ENCODE peak calls at places on chromosomes 6 and 20, in eight cellular contexts. A, B, F, O, Q, I, X and R are unnamed samples.

GRCh38 chr20:45341939-45342862 is 6.0 kb downstream of the SDC4 start:
- DNase-seq in A (peak; percentile 90), B (peak; percentile 68), F (no peak), O (peak; percentile 42), Q (peak; percentile 94), I (no peak), X (peak; percentile 51), R (peak; percentile 88)

GRCh38 chr6:33914519-33915120 is 110.8 kb upstream of the MLN start:
- DNase-seq in A (no peak), B (peak; percentile 53), F (no peak), O (no peak), Q (no peak), I (no peak), X (no peak), R (no peak)

GRCh38 chr6:17220511-17220910 is 60.6 kb upstream of the RBM24 start:
- DNase-seq in A (no peak), B (no peak), F (no peak), O (no peak), Q (no peak), I (no peak), X (no peak), R (no peak)

GRCh38 chr6:159062564-159062945 is 17.8 kb upstream of the TAGAP start:
- DNase-seq in A (no peak), B (no peak), F (no peak), O (no peak), Q (no peak), I (no peak), X (no peak), R (no peak)

GRCh38 chr6:121274896-121275295 is 59.4 kb downstream of the TBC1D32 start:
- DNase-seq in A (no peak), B (no peak), F (no peak), O (no peak), Q (no peak), I (no peak), X (no peak), R (no peak)

GRCh38 chr20:35564905-35565304 is 23.0 kb downstream of the ERGIC3 start:
- DNase-seq in A (no peak), B (no peak), F (no peak), O (no peak), Q (no peak), I (no peak), X (no peak), R (no peak)

GRCh38 chr6:140071601-140072062 is 697.2 kb upstream of the CITED2 start:
- DNase-seq in A (no peak), B (no peak), F (no peak), O (no peak), Q (no peak), I (no peak), X (peak; percentile 96), R (peak; percentile 21)

GRCh38 chr6:152863618-152864326 is 113.2 kb downstream of the VIP start:
- DNase-seq in A (peak; percentile 83), B (no peak), F (peak; percentile 56), O (peak; percentile 27), Q (no peak), I (peak; percentile 71), X (peak; percentile 65), R (peak; percentile 37)

GRCh38 chr6:3176562-3177355 is 19.4 kb upstream of the TUBB2A start:
- DNase-seq in A (no peak), B (no peak), F (peak; percentile 78), O (no peak), Q (no peak), I (no peak), X (peak; percentile 85), R (peak; percentile 85)

GRCh38 chr6:121635355-121635754 is 199.9 kb downstream of the GJA1 start:
- DNase-seq in A (no peak), B (no peak), F (no peak), O (no peak), Q (no peak), I (no peak), X (no peak), R (no peak)

GRCh38 chr20:10610266-10610665 is 63.5 kb downstream of the JAG1 start:
- DNase-seq in A (no peak), B (peak; percentile 64), F (no peak), O (no peak), Q (no peak), I (no peak), X (no peak), R (no peak)

GRCh38 chr6:158894192-158894591 is 75.0 kb upstream of the EZR start:
- DNase-seq in A (no peak), B (no peak), F (peak; percentile 90), O (no peak), Q (no peak), I (no peak), X (peak; percentile 93), R (peak; percentile 90)

GRCh38 chr20:43473058-43473704 is 15.5 kb downstream of the SRSF6 start:
- DNase-seq in A (no peak), B (no peak), F (no peak), O (no peak), Q (no peak), I (no peak), X (no peak), R (no peak)

GRCh38 chr20:24795444-24795843 is 153.6 kb upstream of the CST7 start:
- DNase-seq in A (no peak), B (no peak), F (no peak), O (no peak), Q (no peak), I (no peak), X (no peak), R (no peak)

GRCh38 chr20:19830351-19830750 is 72.3 kb downstream of the RIN2 start:
- DNase-seq in A (no peak), B (no peak), F (no peak), O (no peak), Q (no peak), I (no peak), X (no peak), R (peak; percentile 10)

GRCh38 chr6:158686791-158687381 is 37.0 kb downstream of the SYTL3 start:
- DNase-seq in A (no peak), B (no peak), F (no peak), O (no peak), Q (peak; percentile 70), I (no peak), X (no peak), R (no peak)

GRCh38 chr6:34792605-34793500 is 970 bp downstream of the BLTP3A start:
- DNase-seq in A (peak; percentile 35), B (no peak), F (no peak), O (peak; percentile 26), Q (no peak), I (no peak), X (peak; percentile 50), R (peak; percentile 4)

GRCh38 chr6:54291738-54292137 is 16.5 kb upstream of the TINAG start:
- DNase-seq in A (no peak), B (no peak), F (peak; percentile 77), O (no peak), Q (no peak), I (no peak), X (peak; percentile 21), R (peak; percentile 69)

GRCh38 chr20:53628076-53628475 is 34.4 kb upstream of the ZNF217 start:
- DNase-seq in A (no peak), B (no peak), F (no peak), O (no peak), Q (peak; percentile 21), I (no peak), X (no peak), R (no peak)

GRCh38 chr20:4108495-4109306 is 93.3 kb upstream of the RNF24 start:
- DNase-seq in A (peak; percentile 78), B (peak; percentile 51), F (peak; percentile 63), O (peak; percentile 61), Q (no peak), I (no peak), X (peak; percentile 70), R (peak; percentile 24)

GRCh38 chr6:4345543-4345942 is 210.2 kb upstream of the ECI2 start:
- DNase-seq in A (no peak), B (peak; percentile 57), F (no peak), O (no peak), Q (no peak), I (no peak), X (no peak), R (no peak)

GRCh38 chr6:163263196-163263595 is 151.3 kb upstream of the QKI start:
- DNase-seq in A (no peak), B (peak; percentile 72), F (no peak), O (no peak), Q (no peak), I (no peak), X (no peak), R (no peak)

GRCh38 chr6:153108320-153108719 is 22.8 kb downstream of the RGS17 start:
- DNase-seq in A (no peak), B (no peak), F (peak; percentile 29), O (no peak), Q (no peak), I (no peak), X (no peak), R (peak; percentile 22)

GRCh38 chr6:63395388-63395787 is 75.6 kb upstream of the LGSN start:
- DNase-seq in A (peak; percentile 1), B (no peak), F (no peak), O (no peak), Q (no peak), I (no peak), X (no peak), R (no peak)

GRCh38 chr20:272718-273117 is 15.2 kb downstream of the DEFB132 start:
- DNase-seq in A (no peak), B (no peak), F (no peak), O (no peak), Q (no peak), I (no peak), X (no peak), R (no peak)

GRCh38 chr20:21082584-21082983 is 23.6 kb downstream of the LINC00237 start:
- DNase-seq in A (no peak), B (no peak), F (no peak), O (no peak), Q (peak; percentile 45), I (no peak), X (no peak), R (no peak)

GRCh38 chr6:164152611-164153010 is 738.1 kb downstream of the QKI start:
- DNase-seq in A (no peak), B (no peak), F (no peak), O (no peak), Q (no peak), I (no peak), X (no peak), R (no peak)

GRCh38 chr6:13436691-13437568 is 50.5 kb downstream of the GFOD1 start:
- DNase-seq in A (no peak), B (no peak), F (no peak), O (no peak), Q (peak; percentile 12), I (no peak), X (no peak), R (no peak)

GRCh38 chr6:126087456-126087855 is 101.1 kb downstream of the TRMT11 start:
- DNase-seq in A (no peak), B (no peak), F (no peak), O (no peak), Q (no peak), I (no peak), X (no peak), R (no peak)

GRCh38 chr6:82237013-82237412 is 10.5 kb downstream of the IBTK start:
- DNase-seq in A (peak; percentile 24), B (no peak), F (no peak), O (no peak), Q (no peak), I (no peak), X (no peak), R (no peak)

GRCh38 chr6:38974389-38975133 is 74.0 kb upstream of the GLP1R start:
- DNase-seq in A (no peak), B (no peak), F (no peak), O (peak; percentile 10), Q (no peak), I (no peak), X (peak; percentile 47), R (peak; percentile 4)